ENCODE peak calls at places on chromosome 9, in seven cellular contexts. C is neuronal stem cell; N is CD8-positive, alpha-beta memory T cell; O is PC-3; U is hepatocyte; I is heart left ventricle; Y is pancreas. D is an unnamed sample.
A peak's percentile ranks its signal among the peaks of the same experiment; 100 is the strongest.

GRCh38 chr9:104866186-104866585 is 61.8 kb downstream of the ABCA1 start:
- DNase-seq in C (no peak), N (no peak), O (peak; percentile 11), U (no peak), I (no peak), Y (no peak), D (peak; percentile 42)

GRCh38 chr9:91146391-91147019 is 215.2 kb downstream of the AUH start:
- DNase-seq in C (no peak), N (no peak), O (no peak), U (no peak), I (no peak), Y (no peak), D (no peak)

GRCh38 chr9:114824130-114824529 is 18.3 kb upstream of the TNFSF15 start:
- DNase-seq in C (no peak), N (no peak), O (no peak), U (no peak), I (no peak), Y (no peak), D (peak; percentile 37)

GRCh38 chr9:79222483-79222882 is 349.3 kb upstream of the TLE4 start:
- DNase-seq in C (no peak), N (no peak), O (no peak), U (peak; percentile 14), I (no peak), Y (no peak), D (no peak)

GRCh38 chr9:32524558-32525461 is 1.2 kb downstream of the RIGI start:
- DNase-seq in C (no peak), N (no peak), O (peak; percentile 30), U (no peak), I (no peak), Y (peak; percentile 65), D (peak; percentile 7)

GRCh38 chr9:107534510-107535078 is 45.0 kb upstream of the KLF4 start:
- DNase-seq in C (no peak), N (no peak), O (no peak), U (no peak), I (no peak), Y (no peak), D (no peak)

GRCh38 chr9:91166796-91167366 is 194.8 kb downstream of the AUH start:
- DNase-seq in C (no peak), N (no peak), O (no peak), U (no peak), I (no peak), Y (no peak), D (no peak)

GRCh38 chr9:19397845-19398244 is 11.0 kb upstream of the ACER2 start:
- DNase-seq in C (no peak), N (no peak), O (no peak), U (peak; percentile 45), I (no peak), Y (no peak), D (no peak)

GRCh38 chr9:7613931-7614330 is 185.6 kb downstream of the DMAC1 start:
- DNase-seq in C (no peak), N (no peak), O (no peak), U (no peak), I (no peak), Y (no peak), D (no peak)

GRCh38 chr9:21027295-21027694 is 4.1 kb downstream of the HACD4 start:
- DNase-seq in C (no peak), N (no peak), O (peak; percentile 36), U (no peak), I (no peak), Y (no peak), D (no peak)

GRCh38 chr9:110088099-110088498 is 119.9 kb downstream of the C9orf152 start:
- DNase-seq in C (no peak), N (no peak), O (peak; percentile 9), U (no peak), I (no peak), Y (no peak), D (peak; percentile 8)

GRCh38 chr9:17993009-17993408 is 414.1 kb downstream of the SH3GL2 start:
- DNase-seq in C (no peak), N (no peak), O (no peak), U (no peak), I (no peak), Y (no peak), D (no peak)

GRCh38 chr9:33858346-33858869 is 41.4 kb downstream of the UBE2R2 start:
- DNase-seq in C (no peak), N (no peak), O (peak; percentile 26), U (no peak), I (no peak), Y (no peak), D (no peak)

GRCh38 chr9:74107692-74108091 is 389.4 kb upstream of the RORB start:
- DNase-seq in C (no peak), N (no peak), O (no peak), U (peak; percentile 5), I (no peak), Y (no peak), D (no peak)

GRCh38 chr9:69446496-69446895 is 121.5 kb downstream of the ENTREP1 start:
- DNase-seq in C (no peak), N (no peak), O (no peak), U (no peak), I (no peak), Y (no peak), D (no peak)

GRCh38 chr9:74935008-74935407 is 17.7 kb downstream of the C9orf40 start:
- DNase-seq in C (no peak), N (no peak), O (no peak), U (no peak), I (no peak), Y (no peak), D (no peak)

GRCh38 chr9:33329117-33329563 is 38.8 kb downstream of the NFX1 start:
- DNase-seq in C (no peak), N (no peak), O (peak; percentile 98), U (peak; percentile 75), I (peak; percentile 42), Y (no peak), D (peak; percentile 92)

GRCh38 chr9:136085815-136086212 is 9.3 kb downstream of the NACC2 start:
- DNase-seq in C (no peak), N (peak; percentile 20), O (no peak), U (no peak), I (peak; percentile 69), Y (peak; percentile 85), D (peak; percentile 60)

GRCh38 chr9:136086213-136086881 is 8.7 kb downstream of the NACC2 start:
- DNase-seq in C (no peak), N (peak; percentile 45), O (no peak), U (no peak), I (no peak), Y (peak; percentile 61), D (no peak)

GRCh38 chr9:136083558-136084190 is 11.4 kb downstream of the NACC2 start:
- DNase-seq in C (no peak), N (peak; percentile 24), O (no peak), U (no peak), I (no peak), Y (no peak), D (no peak)

GRCh38 chr9:136082496-136083361 is 12.4 kb downstream of the NACC2 start:
- DNase-seq in C (no peak), N (peak; percentile 42), O (no peak), U (no peak), I (no peak), Y (peak; percentile 47), D (no peak)

DNA sequence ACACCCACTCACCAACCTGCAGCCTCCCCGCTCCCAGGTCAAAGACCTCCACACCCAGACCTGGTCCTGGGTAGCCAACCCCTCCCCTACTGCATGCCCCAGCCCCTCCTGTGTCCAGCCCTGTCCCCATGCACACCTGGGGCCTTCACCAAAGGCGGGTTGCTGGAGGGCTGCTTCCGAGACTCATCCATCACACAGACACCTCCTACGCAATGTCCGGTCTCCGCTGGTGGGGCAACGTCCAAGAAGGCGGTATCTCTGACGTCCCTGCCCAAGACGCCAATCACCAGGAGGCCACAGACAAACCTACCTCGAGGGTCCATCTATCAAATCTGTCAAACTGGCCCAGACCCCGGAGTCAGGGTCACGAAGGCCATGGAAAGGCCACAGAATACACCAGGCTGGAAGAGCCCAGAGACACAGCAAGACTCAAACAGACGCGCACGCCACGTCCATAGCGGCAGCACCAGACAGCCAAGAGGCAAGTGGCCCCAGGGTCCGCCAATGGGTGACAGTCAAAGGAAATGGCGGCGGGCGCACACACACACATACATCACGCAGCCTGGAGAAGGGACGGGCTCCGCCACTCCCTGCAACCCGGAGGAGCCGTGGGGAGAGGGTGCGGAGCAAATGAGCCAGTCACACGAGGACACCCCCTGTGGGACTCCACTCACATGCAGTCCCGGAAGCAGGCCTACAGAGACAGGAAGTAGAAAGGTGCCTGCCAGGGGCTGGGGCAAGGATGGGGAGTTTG is 10.7 kb downstream of the NACC2 start:
- DNase-seq in C (no peak), N (peak; percentile 41), O (no peak), U (no peak), I (no peak), Y (peak; percentile 45), D (no peak)
- H3K27me3 ChIP-seq in C (no peaks in the 10 kb centered on the region), N (no peaks in the 10 kb centered on the region), O (no peaks in the 10 kb centered on the region), U (no peaks in the 10 kb centered on the region), I (no peaks in the 10 kb centered on the region), Y (no peaks in the 10 kb centered on the region), D (no peaks in the 10 kb centered on the region)

DNA sequence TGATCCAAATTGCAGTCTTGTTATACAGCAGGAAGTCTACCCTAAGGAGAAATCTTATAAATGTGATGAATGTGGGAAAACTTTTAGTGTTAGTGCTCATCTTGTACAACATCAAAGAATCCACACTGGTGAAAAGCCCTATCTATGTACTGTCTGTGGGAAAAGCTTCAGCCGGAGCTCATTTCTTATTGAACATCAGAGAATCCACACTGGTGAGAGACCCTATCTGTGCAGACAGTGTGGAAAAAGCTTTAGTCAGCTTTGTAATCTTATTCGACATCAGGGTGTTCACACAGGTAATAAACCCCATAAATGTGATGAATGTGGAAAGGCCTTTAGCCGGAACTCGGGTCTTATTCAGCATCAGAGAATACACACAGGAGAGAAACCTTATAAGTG is 10.4 kb downstream of the ZNF189 start:
- DNase-seq in C (no peak), N (no peak), O (no peak), U (no peak), I (no peak), Y (no peak), D (no peak)
- H3K9me3 ChIP-seq in C (peaks cover 29% of the 10 kb centered on the region), N (peaks cover 55% of the 10 kb centered on the region), O (peaks cover 22% of the 10 kb centered on the region), U (peaks cover 92% of the 10 kb centered on the region), I (peaks cover 45% of the 10 kb centered on the region), Y (peaks cover 11% of the 10 kb centered on the region), D (peaks cover 72% of the 10 kb centered on the region)

GRCh38 chr9:131101207-131101964 is 5.1 kb downstream of the AIF1L start:
- DNase-seq in C (no peak), N (no peak), O (no peak), U (no peak), I (no peak), Y (no peak), D (no peak)
- H3K27me3 ChIP-seq in C (no peaks in the 10 kb centered on the region), N (peaks cover 17% of the 10 kb centered on the region), O (no peaks in the 10 kb centered on the region), U (no peaks in the 10 kb centered on the region), I (peaks cover 13% of the 10 kb centered on the region), Y (no peaks in the 10 kb centered on the region), D (no peaks in the 10 kb centered on the region)

GRCh38 chr9:124036578-124036977 is 25.0 kb downstream of the LHX2 start:
- DNase-seq in C (no peak), N (no peak), O (no peak), U (no peak), I (no peak), Y (peak; percentile 6), D (no peak)

GRCh38 chr9:124032247-124032646 is 20.7 kb downstream of the LHX2 start:
- DNase-seq in C (no peak), N (no peak), O (no peak), U (no peak), I (no peak), Y (peak; percentile 55), D (no peak)

GRCh38 chr9:124033348-124033747 is 21.8 kb downstream of the LHX2 start:
- DNase-seq in C (no peak), N (no peak), O (no peak), U (no peak), I (no peak), Y (peak; percentile 5), D (no peak)

GRCh38 chr9:124035001-124035650 is 23.6 kb downstream of the LHX2 start:
- DNase-seq in C (no peak), N (no peak), O (no peak), U (no peak), I (no peak), Y (peak; percentile 35), D (no peak)

GRCh38 chr9:124033967-124034366 is 22.4 kb downstream of the LHX2 start:
- DNase-seq in C (no peak), N (no peak), O (no peak), U (no peak), I (no peak), Y (peak; percentile 5), D (no peak)
- H3K9me3 ChIP-seq in C (no peaks in the 10 kb centered on the region), N (no peaks in the 10 kb centered on the region), O (no peaks in the 10 kb centered on the region), U (no peaks in the 10 kb centered on the region), I (no peaks in the 10 kb centered on the region), Y (no peaks in the 10 kb centered on the region), D (no peaks in the 10 kb centered on the region)

D was measured in MG63.